ENCODE peak calls at places on chromosomes 1 and 21, in six cellular contexts. R is HCT116, J is A549, K is GM23338, C is Panc1, F is SK-N-SH. P is an unnamed sample.

GRCh38 chr1:115544131-115544530 is 97.6 kb upstream of the VANGL1 start:
- DNase-seq in J (no peak), C (no peak), F (no peak), K (no peak), R (no peak), P (no peak)

GRCh38 chr1:202029171-202029665 is 18.8 kb downstream of the ELF3 start:
- DNase-seq in C (peak; percentile 59), F (no peak), R (peak; percentile 73), K (no peak), J (peak; percentile 83), P (no peak)

GRCh38 chr1:90114521-90115141 is 119.7 kb downstream of the ZNF326 start:
- DNase-seq in J (peak; percentile 39), K (peak; percentile 83), C (peak; percentile 51), R (peak; percentile 56), F (peak; percentile 22), P (peak; percentile 13)

GRCh38 chr1:64956733-64957441 is 9.5 kb downstream of the JAK1 start:
- DNase-seq in J (no peak), C (no peak), R (no peak), K (no peak), F (no peak), P (peak; percentile 23)

GRCh38 chr21:32682696-32683474 is 44.9 kb downstream of the SYNJ1 start:
- DNase-seq in F (peak; percentile 32), J (no peak), C (no peak), K (no peak), R (no peak), P (no peak)

GRCh38 chr1:24191860-24192259 is 4.8 kb upstream of the IFNLR1 start:
- DNase-seq in K (no peak), R (no peak), J (peak; percentile 77), F (no peak), C (peak; percentile 25), P (no peak)

GRCh38 chr1:147496571-147496970 is 44.7 kb upstream of the BCL9 start:
- DNase-seq in F (peak; percentile 44), K (peak; percentile 62), J (peak; percentile 25), R (peak; percentile 19), C (no peak), P (no peak)

GRCh38 chr1:21518774-21519455 is 9.7 kb downstream of the ALPL start:
- DNase-seq in R (no peak), F (no peak), J (no peak), C (no peak), K (peak; percentile 71), P (no peak)

GRCh38 chr1:57296726-57297252 is 127.1 kb downstream of the DAB1 start:
- DNase-seq in R (no peak), J (no peak), F (peak; percentile 4), C (no peak), K (no peak), P (no peak)

GRCh38 chr1:8497196-8497878 is 179.4 kb downstream of the SLC45A1 start:
- DNase-seq in K (no peak), C (peak; percentile 43), J (peak; percentile 28), F (no peak), R (no peak), P (peak; percentile 72)

GRCh38 chr1:226912587-226913176 is 27.4 kb upstream of the COQ8A start:
- DNase-seq in J (peak; percentile 44), F (no peak), C (peak; percentile 12), R (no peak), K (peak; percentile 92), P (peak; percentile 67)

GRCh38 chr1:240611619-240612490 is at the start of gene GREM2:
- DNase-seq in K (peak; percentile 82), C (no peak), J (peak; percentile 31), F (peak; percentile 78), R (no peak), P (no peak)

GRCh38 chr1:153697873-153698647 is 19.6 kb downstream of the NPR1 start:
- DNase-seq in K (peak; percentile 66), C (no peak), R (no peak), J (no peak), F (peak; percentile 49), P (no peak)

GRCh38 chr1:156746716-156747631 is 4.5 kb downstream of the HDGF start:
- DNase-seq in R (peak; percentile 61), C (no peak), K (peak; percentile 94), J (peak; percentile 95), F (peak; percentile 91), P (peak; percentile 73)

GRCh38 chr1:201358596-201358995 is 18.9 kb downstream of the TNNT2 start:
- DNase-seq in J (no peak), F (no peak), R (no peak), K (no peak), C (no peak), P (no peak)

GRCh38 chr1:78225153-78225552 is 179.4 kb downstream of the GIPC2 start:
- DNase-seq in F (no peak), C (no peak), R (no peak), J (no peak), K (peak; percentile 14), P (no peak)

GRCh38 chr21:46115441-46116188 is 17.7 kb downstream of the COL6A2 start:
- DNase-seq in K (no peak), C (no peak), F (peak; percentile 21), R (no peak), J (no peak), P (no peak)

GRCh38 chr1:109134423-109134822 is 20.5 kb downstream of the ELAPOR1 start:
- DNase-seq in R (no peak), C (no peak), F (no peak), J (no peak), K (no peak), P (no peak)

GRCh38 chr21:46191257-46191685 is 7.0 kb upstream of the SPATC1L start:
- DNase-seq in J (no peak), F (peak; percentile 28), K (no peak), R (no peak), C (no peak), P (no peak)

GRCh38 chr1:229509576-229509975 is 1.4 kb upstream of the NUP133 start:
- DNase-seq in C (no peak), K (no peak), R (no peak), F (no peak), J (peak; percentile 19), P (peak; percentile 23)

GRCh38 chr1:180155202-180155682 is 573 bp downstream of the QSOX1 start:
- DNase-seq in F (no peak), J (no peak), R (no peak), C (no peak), K (peak; percentile 54), P (no peak)

GRCh38 chr1:111842411-111842810 is 86.7 kb downstream of the DDX20 start:
- DNase-seq in J (no peak), C (no peak), R (no peak), K (no peak), F (no peak), P (no peak)

GRCh38 chr1:96130432-96130831 is 591.2 kb upstream of the PTBP2 start:
- DNase-seq in K (no peak), C (no peak), F (no peak), J (no peak), R (no peak), P (no peak)

GRCh38 chr1:210650403-210650802 is 321.7 kb downstream of the HHAT start:
- DNase-seq in C (no peak), K (no peak), R (no peak), J (no peak), F (no peak), P (no peak)

GRCh38 chr1:94949681-94950661 is 23.1 kb upstream of the CNN3 start:
- DNase-seq in F (peak; percentile 68), R (no peak), K (no peak), C (no peak), J (peak; percentile 26), P (no peak)

GRCh38 chr1:173527151-173527826 is 50.2 kb downstream of the PRDX6 start:
- DNase-seq in F (peak; percentile 12), C (no peak), J (no peak), K (no peak), R (no peak), P (no peak)

GRCh38 chr1:71650126-71650525 is 569.3 kb upstream of the ZRANB2 start:
- DNase-seq in C (no peak), R (no peak), F (peak; percentile 14), K (no peak), J (no peak), P (no peak)

DNA sequence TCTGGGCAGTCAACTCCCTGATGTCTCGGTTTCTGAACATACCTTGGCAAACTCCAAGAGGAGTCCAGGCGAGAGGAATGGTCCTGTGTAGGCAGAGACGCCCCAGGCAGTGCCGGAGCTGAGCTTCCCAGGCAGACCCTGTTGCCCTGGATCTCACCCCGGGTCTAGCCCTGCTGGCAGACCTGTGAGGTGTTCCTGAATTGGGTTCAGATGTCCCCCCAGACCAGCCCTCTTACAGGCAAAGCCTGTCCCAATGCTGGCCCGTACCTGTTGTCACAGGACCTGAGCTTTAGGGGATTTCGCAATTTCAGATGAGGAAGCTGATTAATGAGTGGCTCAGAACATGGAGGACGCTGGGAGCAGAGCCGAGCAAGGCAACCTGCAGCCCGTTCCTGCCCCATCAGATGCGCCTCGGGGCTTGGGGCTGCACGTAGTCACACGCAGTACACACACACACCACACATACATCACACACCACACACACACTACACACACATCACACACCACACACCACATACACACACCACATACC is 38.5 kb upstream of the PDE9A start:
- DNase-seq in K (peak; percentile 54), R (no peak), C (no peak), J (peak; percentile 50), F (peak; percentile 60), P (peak; percentile 45)
- TF ChIP-seq REST in K (no peak), R (no peak), C (no peak), J (no peak), F (no peak), P (no peak)

GRCh38 chr21:30446969-30447368 is 6.9 kb downstream of the KRTAP15-1 start:
- DNase-seq in R (no peak), F (no peak), J (no peak), K (no peak), C (no peak), P (no peak)

GRCh38 chr21:30443226-30443625 is 3.2 kb downstream of the KRTAP15-1 start:
- DNase-seq in C (no peak), F (no peak), J (no peak), K (no peak), R (no peak), P (no peak)

GRCh38 chr21:30444204-30444603 is 4.1 kb downstream of the KRTAP15-1 start:
- DNase-seq in R (no peak), K (peak; percentile 47), F (no peak), C (no peak), J (no peak), P (no peak)

DNA sequence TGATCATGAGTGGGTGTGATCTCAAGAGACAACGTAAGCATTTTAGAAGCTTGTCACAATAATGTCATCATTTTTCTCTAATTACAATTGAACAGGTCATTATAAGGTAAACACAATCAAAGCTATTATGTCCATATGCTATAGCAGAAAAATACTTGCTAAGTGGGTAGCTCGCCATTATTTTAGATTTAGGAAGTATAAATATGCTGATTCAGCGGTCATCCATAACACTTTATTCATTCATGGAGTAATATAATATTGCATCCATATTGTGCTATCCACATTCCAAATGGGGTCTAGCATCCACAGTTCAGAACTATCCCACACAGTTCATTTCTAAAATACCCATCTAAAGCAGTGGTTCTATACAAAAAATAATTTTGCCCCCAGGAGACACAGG is 8.4 kb downstream of the KRTAP15-1 start:
- DNase-seq in J (no peak), R (no peak), F (no peak), C (no peak), K (no peak), P (no peak)
- TF ChIP-seq REST in J (no peak), R (no peak), F (no peak), C (no peak), K (no peak), P (no peak)

GRCh38 chr1:234674218-234674815 is 64.3 kb upstream of the IRF2BP2 start:
- DNase-seq in C (no peak), J (no peak), K (no peak), R (no peak), F (no peak), P (no peak)
- TF ChIP-seq REST in C (no peak), J (no peak), K (no peak), R (no peak), F (no peak), P (no peak)

GRCh38 chr1:167483790-167484189 is 34.5 kb downstream of the CD247 start:
- DNase-seq in C (no peak), J (no peak), F (no peak), K (no peak), R (no peak), P (no peak)
- TF ChIP-seq REST in C (no peak), J (no peak), F (no peak), K (no peak), R (no peak), P (no peak)

P was measured in HL-60.